ENCODE peak calls at places on chromosomes 2 and 18, in eight cellular contexts. R, U, V, C, S, I, E and F are unnamed samples.

GRCh38 chr18:44725300-44726096 is 44.8 kb downstream of the SETBP1 start:
- DNase-seq in R (no peak), U (no peak), S (peak), V (peak), E (no peak), I (peak), C (no peak), F (peak)

GRCh38 chr2:10331702-10332401 is 29.1 kb downstream of the HPCAL1 start:
- DNase-seq in E (no peak), S (no peak), C (no peak), R (no peak), I (no peak), U (no peak), V (no peak), F (no peak)

GRCh38 chr2:230184727-230185578 is 34.8 kb downstream of the SP110 start:
- DNase-seq in V (no peak), C (no peak), R (no peak), S (peak), E (no peak), I (peak), U (no peak), F (no peak)

GRCh38 chr2:8134105-8134903 is 547.6 kb upstream of the ID2 start:
- DNase-seq in E (no peak), R (no peak), S (no peak), I (no peak), U (no peak), V (no peak), C (no peak), F (no peak)

GRCh38 chr18:22195052-22195451 is 25.7 kb downstream of the GATA6 start:
- DNase-seq in V (no peak), R (no peak), C (no peak), U (no peak), I (no peak), S (no peak), E (no peak), F (no peak)

GRCh38 chr18:23156134-23156533 is 20.8 kb downstream of the CABLES1 start:
- DNase-seq in R (no peak), U (no peak), V (no peak), C (no peak), I (no peak), S (no peak), E (no peak), F (no peak)

GRCh38 chr18:8029061-8029460 is 461.9 kb downstream of the PTPRM start:
- DNase-seq in S (no peak), U (peak), C (peak), E (no peak), V (no peak), I (no peak), R (peak), F (no peak)

GRCh38 chr2:105541189-105542050 is 142.6 kb upstream of the FHL2 start:
- DNase-seq in V (no peak), C (no peak), S (no peak), E (no peak), U (no peak), R (no peak), I (no peak), F (no peak)

GRCh38 chr18:3816601-3817363 is 366.8 kb downstream of the TGIF1 start:
- DNase-seq in S (peak), U (no peak), V (peak), C (no peak), E (no peak), I (peak), R (no peak), F (peak)

GRCh38 chr2:224650815-224651439 is 65.2 kb downstream of the CCDC195 start:
- DNase-seq in U (no peak), R (no peak), C (peak), I (peak), V (peak), S (peak), E (no peak), F (peak)

GRCh38 chr2:114499101-114499500 is 56.7 kb downstream of the DPP10 start:
- DNase-seq in S (no peak), I (no peak), V (no peak), R (no peak), U (no peak), C (no peak), E (no peak), F (no peak)

GRCh38 chr2:36287363-36288275 is 68.0 kb upstream of the CRIM1 start:
- DNase-seq in V (peak), C (no peak), U (no peak), E (no peak), S (peak), I (peak), R (no peak), F (no peak)

GRCh38 chr2:189134485-189134884 is 45.1 kb downstream of the COL5A2 start:
- DNase-seq in I (peak), C (no peak), E (no peak), R (no peak), U (no peak), S (peak), V (no peak), F (no peak)

GRCh38 chr18:59265246-59266018 is 7.8 kb downstream of the RAX start:
- DNase-seq in R (peak), U (no peak), E (peak), I (no peak), V (no peak), C (peak), S (no peak), F (no peak)

GRCh38 chr2:124915567-124915966 is 890.5 kb downstream of the CNTNAP5 start:
- DNase-seq in V (no peak), E (no peak), S (no peak), I (no peak), U (no peak), C (peak), R (no peak), F (peak)

GRCh38 chr18:46213295-46213694 is 109.1 kb downstream of the HAUS1 start:
- DNase-seq in E (no peak), V (peak), R (no peak), I (peak), C (peak), U (no peak), S (no peak), F (peak)
- TF ChIP-seq CTCF in E (peak), V (peak), R (peak), I (peak), C (peak), U (peak), S (peak), F (peak)

GRCh38 chr2:107380912-107381311 is 445.8 kb upstream of the RGPD4 start:
- DNase-seq in S (no peak), V (no peak), I (no peak), R (no peak), C (no peak), E (no peak), U (no peak), F (no peak)
- TF ChIP-seq CTCF in S (no peak), V (no peak), I (no peak), R (no peak), C (peak), E (no peak), U (no peak), F (no peak)

GRCh38 chr18:52409732-52410131 is 69.7 kb downstream of the DCC start:
- DNase-seq in E (no peak), U (no peak), R (no peak), I (no peak), V (no peak), C (peak), S (no peak), F (peak)
- TF ChIP-seq CTCF in E (no peak), U (no peak), R (no peak), I (no peak), V (no peak), C (peak), S (no peak), F (no peak)

DNA sequence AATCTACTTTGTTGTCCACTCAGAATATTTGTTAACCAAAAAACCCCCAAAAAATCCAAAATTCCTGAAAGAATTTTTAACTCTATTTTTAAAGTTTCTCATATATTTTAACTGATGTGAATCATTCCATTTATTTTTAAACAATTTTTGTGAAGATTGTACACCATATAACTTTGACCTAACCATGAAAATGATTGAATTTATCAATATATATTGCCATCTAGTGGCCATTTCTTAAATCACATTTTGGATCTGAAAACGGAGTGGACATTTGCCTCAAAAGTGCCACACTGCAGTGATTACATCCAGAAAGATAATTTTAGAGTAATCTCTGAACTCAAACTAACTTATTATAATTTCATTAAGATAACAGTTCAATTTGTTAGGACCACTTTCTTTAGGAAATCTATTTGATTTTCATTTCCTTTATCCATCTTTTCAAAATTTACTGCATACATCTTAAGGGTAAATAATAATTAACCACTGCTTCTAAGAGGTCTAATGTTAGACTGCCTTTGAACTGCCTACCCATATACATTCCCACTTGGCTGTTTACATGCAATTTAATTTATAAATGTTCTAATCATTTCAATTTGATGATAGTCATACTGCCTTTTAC is 71.1 kb downstream of the DSC3 start:
- DNase-seq in V (peak), U (no peak), I (peak), E (no peak), R (no peak), C (peak), S (peak), F (peak)
- TF ChIP-seq CTCF in V (peak), U (no peak), I (peak), E (peak), R (peak), C (peak), S (peak), F (peak)

GRCh38 chr2:160287476-160287875 is 87.4 kb upstream of the ITGB6 start:
- DNase-seq in V (no peak), R (no peak), S (no peak), C (no peak), E (no peak), U (no peak), I (peak), F (no peak)
- TF ChIP-seq CTCF in V (no peak), R (no peak), S (no peak), C (no peak), E (no peak), U (no peak), I (no peak), F (no peak)

GRCh38 chr2:2199841-2200240 is 131.2 kb downstream of the MYT1L start:
- DNase-seq in U (no peak), V (no peak), S (no peak), C (no peak), E (no peak), I (no peak), R (no peak), F (no peak)
- TF ChIP-seq CTCF in U (no peak), V (no peak), S (no peak), C (no peak), E (no peak), I (no peak), R (no peak), F (no peak)